ENCODE peak calls at places on chromosomes 2 and 18, in seven cellular contexts. B is H9, Q is GM13977, Y is RWPE1, E is AG04449, V is AG09309, O is tibial artery. W is an unnamed sample.

GRCh38 chr2:111121028-111121872 is 536 bp downstream of the BCL2L11 start:
- DNase-seq in B (peak), Q (peak), Y (peak), E (no peak), V (no peak), O (peak), W (peak)

GRCh38 chr2:232492236-232492848 is 4.7 kb upstream of the ECEL1 start:
- DNase-seq in B (no peak), Q (no peak), Y (no peak), E (no peak), V (no peak), O (no peak), W (no peak)

GRCh38 chr2:227134591-227134990 is 29.4 kb downstream of the COL4A4 start:
- DNase-seq in B (no peak), Q (no peak), Y (no peak), E (no peak), V (no peak), O (no peak), W (no peak)

GRCh38 chr18:56747032-56747658 is 96.0 kb downstream of the WDR7 start:
- DNase-seq in B (no peak), Q (no peak), Y (no peak), E (no peak), V (no peak), O (no peak), W (no peak)

GRCh38 chr2:224952942-224953657 is 89.2 kb downstream of the DOCK10 start:
- DNase-seq in B (no peak), Q (peak), Y (no peak), E (no peak), V (no peak), O (no peak), W (no peak)

GRCh38 chr2:43340066-43340465 is 113.7 kb upstream of the ZFP36L2 start:
- DNase-seq in B (no peak), Q (no peak), Y (no peak), E (no peak), V (peak), O (no peak), W (no peak)

GRCh38 chr18:49967171-49967570 is 153.8 kb upstream of the ACAA2 start:
- DNase-seq in B (no peak), Q (no peak), Y (no peak), E (no peak), V (no peak), O (no peak), W (no peak)

GRCh38 chr2:222318712-222319575 is 20.1 kb upstream of the PAX3 start:
- DNase-seq in B (no peak), Q (peak), Y (no peak), E (no peak), V (no peak), O (no peak), W (no peak)

GRCh38 chr2:222938327-222938726 is 77.5 kb downstream of the ACSL3 start:
- DNase-seq in B (no peak), Q (no peak), Y (no peak), E (no peak), V (no peak), O (no peak), W (no peak)

GRCh38 chr2:32009479-32010256 is 1.1 kb downstream of the MEMO1 start:
- DNase-seq in B (peak), Q (peak), Y (peak), E (no peak), V (no peak), O (no peak), W (peak)

GRCh38 chr2:40896358-40896757 is 444.5 kb upstream of the SLC8A1 start:
- DNase-seq in B (no peak), Q (no peak), Y (no peak), E (no peak), V (no peak), O (no peak), W (no peak)

GRCh38 chr2:179031731-179032408 is 18.1 kb downstream of the CCDC141 start:
- DNase-seq in B (no peak), Q (peak), Y (no peak), E (peak), V (peak), O (no peak), W (no peak)

GRCh38 chr18:70243131-70243530 is 37.6 kb upstream of the RTTN start:
- DNase-seq in B (no peak), Q (no peak), Y (peak), E (no peak), V (peak), O (no peak), W (no peak)

GRCh38 chr2:86700705-86701104 is 19.4 kb upstream of the RMND5A start:
- DNase-seq in B (no peak), Q (no peak), Y (no peak), E (peak), V (peak), O (no peak), W (no peak)

GRCh38 chr2:83859553-83859952 is 599.5 kb downstream of the SUCLG1 start:
- DNase-seq in B (no peak), Q (no peak), Y (no peak), E (no peak), V (no peak), O (no peak), W (no peak)

GRCh38 chr2:25521126-25521525 is 152.3 kb downstream of the DTNB start:
- DNase-seq in B (no peak), Q (no peak), Y (no peak), E (no peak), V (no peak), O (no peak), W (no peak)

GRCh38 chr2:183996825-183997823 is 601.2 kb upstream of the ZNF804A start:
- DNase-seq in B (no peak), Q (no peak), Y (no peak), E (no peak), V (no peak), O (no peak), W (no peak)

GRCh38 chr2:164898475-164898874 is 56.9 kb downstream of the SLC38A11 start:
- DNase-seq in B (no peak), Q (no peak), Y (no peak), E (peak), V (peak), O (no peak), W (no peak)

GRCh38 chr2:232340171-232340935 is 38.2 kb upstream of the ALPP start:
- DNase-seq in B (no peak), Q (no peak), Y (no peak), E (no peak), V (no peak), O (no peak), W (no peak)

GRCh38 chr18:77007251-77007650 is 125.3 kb downstream of the MBP start:
- DNase-seq in B (no peak), Q (no peak), Y (no peak), E (no peak), V (no peak), O (peak), W (no peak)

GRCh38 chr2:196939381-196939780 is 12.9 kb upstream of the PGAP1 start:
- DNase-seq in B (no peak), Q (no peak), Y (peak), E (peak), V (no peak), O (no peak), W (no peak)

GRCh38 chr2:227890495-227891079 is 19.2 kb downstream of the DAW1 start:
- DNase-seq in B (no peak), Q (peak), Y (peak), E (no peak), V (peak), O (no peak), W (no peak)

GRCh38 chr2:191245046-191245868 is at the start of gene MYO1B:
- DNase-seq in B (peak), Q (peak), Y (peak), E (no peak), V (no peak), O (peak), W (peak)

GRCh38 chr2:217610411-217610814 is 392.4 kb downstream of the TNS1 start:
- DNase-seq in B (no peak), Q (peak), Y (no peak), E (no peak), V (no peak), O (no peak), W (no peak)

GRCh38 chr2:233210843-233211600 is 40.5 kb upstream of the ATG16L1 start:
- DNase-seq in B (no peak), Q (no peak), Y (peak), E (peak), V (peak), O (peak), W (no peak)

GRCh38 chr2:82395531-82395930 is 2063.5 kb downstream of the SUCLG1 start:
- DNase-seq in B (no peak), Q (no peak), Y (no peak), E (no peak), V (no peak), O (no peak), W (no peak)

GRCh38 chr2:16203069-16203468 is 262.7 kb downstream of the MYCN start:
- DNase-seq in B (no peak), Q (no peak), Y (no peak), E (no peak), V (no peak), O (no peak), W (no peak)

GRCh38 chr2:138476940-138477339 is 24.6 kb upstream of the SPOPL start:
- DNase-seq in B (no peak), Q (no peak), Y (no peak), E (no peak), V (no peak), O (no peak), W (no peak)
- TF ChIP-seq CTCF in B (peak), Q (peak), Y (no peak), E (no peak), V (no peak), O (no peak), W (no peak)

GRCh38 chr18:55549474-55550104 is 38.4 kb downstream of the TCF4 start:
- DNase-seq in B (no peak), Q (no peak), Y (no peak), E (no peak), V (no peak), O (no peak), W (no peak)
- TF ChIP-seq CTCF in B (no peak), Q (no peak), Y (no peak), E (no peak), V (no peak), O (no peak), W (no peak)

DNA sequence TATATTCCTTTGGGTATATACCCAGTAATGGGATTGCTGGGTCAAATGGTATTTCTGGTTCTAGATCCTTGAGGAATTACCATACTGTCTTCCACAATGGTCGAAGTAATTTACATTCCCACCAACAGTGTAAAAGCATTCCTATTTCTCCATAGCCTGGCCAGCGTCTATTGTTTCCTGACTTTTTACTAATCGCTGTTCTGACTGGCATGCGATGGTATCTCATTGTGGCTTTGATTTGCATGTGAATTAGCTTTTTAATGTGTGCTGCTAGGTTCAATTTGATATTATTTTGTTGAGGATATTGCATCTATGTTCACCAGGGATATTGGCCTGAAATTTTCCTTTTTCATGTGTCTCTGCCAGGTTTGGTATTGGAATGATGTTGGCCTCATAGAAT is 67.4 kb upstream of the VRK2 start:
- DNase-seq in B (no peak), Q (no peak), Y (no peak), E (no peak), V (no peak), O (no peak), W (no peak)
- TF ChIP-seq CTCF in B (no peak), Q (no peak), Y (no peak), E (no peak), V (no peak), O (no peak), W (no peak)

GRCh38 chr2:173290046-173290445 is 64.6 kb upstream of the CDCA7 start:
- DNase-seq in B (no peak), Q (no peak), Y (no peak), E (no peak), V (peak), O (no peak), W (no peak)

GRCh38 chr2:173282795-173283545 is 71.7 kb upstream of the CDCA7 start:
- DNase-seq in B (no peak), Q (no peak), Y (no peak), E (no peak), V (no peak), O (no peak), W (no peak)

GRCh38 chr2:173288561-173288960 is 66.1 kb upstream of the CDCA7 start:
- DNase-seq in B (no peak), Q (no peak), Y (peak), E (peak), V (peak), O (no peak), W (no peak)

GRCh38 chr2:173287594-173287993 is 67.1 kb upstream of the CDCA7 start:
- DNase-seq in B (no peak), Q (no peak), Y (no peak), E (no peak), V (no peak), O (no peak), W (no peak)

DNA sequence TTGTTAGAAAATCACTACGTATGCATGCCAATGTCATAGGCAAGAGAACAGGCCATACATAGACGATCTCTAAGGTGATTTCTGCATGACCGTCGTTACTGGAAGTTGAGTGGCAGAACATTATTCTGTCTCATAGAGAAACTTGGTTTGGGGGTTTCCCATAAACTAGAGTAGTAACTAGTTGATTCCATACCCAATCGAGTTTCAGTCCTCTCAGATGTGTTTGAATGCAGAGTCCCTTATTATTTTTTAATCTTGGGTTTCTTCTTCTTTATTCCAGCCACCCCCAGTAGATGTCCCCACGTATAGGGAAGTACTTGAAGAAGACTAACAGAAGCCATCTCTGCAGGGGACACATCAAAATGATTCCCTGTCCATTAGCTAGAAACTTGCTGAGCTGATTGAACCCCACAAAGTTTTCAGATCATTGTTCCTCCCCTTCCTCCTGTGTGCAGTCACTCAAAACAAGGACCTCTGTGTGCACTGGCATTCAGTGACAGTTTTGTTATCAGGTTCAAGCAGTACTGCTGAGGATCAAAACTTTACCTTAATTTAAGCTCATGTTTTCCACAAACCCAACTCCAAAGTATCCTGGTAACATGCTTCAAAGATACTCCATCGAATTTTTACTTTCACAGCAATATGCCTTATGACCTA is 68.4 kb upstream of the CDCA7 start:
- DNase-seq in B (no peak), Q (peak), Y (no peak), E (no peak), V (no peak), O (no peak), W (no peak)
- TF ChIP-seq CTCF in B (no peak), Q (peak), Y (no peak), E (no peak), V (no peak), O (no peak), W (no peak)